ENCODE peak calls at places on chromosome 5, in four cellular contexts. K, G, L and E are unnamed samples.

GRCh38 chr5:125555591-125555990 is 809.2 kb upstream of the ZNF608 start:
- DNase-seq in K (no peak), G (no peak), L (no peak), E (no peak)

GRCh38 chr5:29795253-29795652 is 1398.2 kb upstream of the CDH6 start:
- DNase-seq in K (no peak), G (no peak), L (no peak), E (peak)

GRCh38 chr5:138459311-138459710 is 6.0 kb upstream of the EGR1 start:
- DNase-seq in K (no peak), G (peak), L (no peak), E (no peak)

GRCh38 chr5:57442080-57442839 is 40.4 kb downstream of the ACTBL2 start:
- DNase-seq in K (no peak), G (no peak), L (peak), E (peak)

GRCh38 chr5:105638437-105638836 is 2032.3 kb downstream of the EFNA5 start:
- DNase-seq in K (no peak), G (no peak), L (no peak), E (no peak)

GRCh38 chr5:98433673-98434072 is 339.8 kb upstream of the RGMB start:
- DNase-seq in K (no peak), G (no peak), L (peak), E (no peak)

GRCh38 chr5:60792438-60792837 is 51.6 kb downstream of the ELOVL7 start:
- DNase-seq in K (no peak), G (no peak), L (no peak), E (no peak)

GRCh38 chr5:112124788-112125187 is 294.3 kb downstream of the EPB41L4A start:
- DNase-seq in K (no peak), G (no peak), L (no peak), E (no peak)

GRCh38 chr5:75640395-75640794 is 29.1 kb downstream of the ANKDD1B start:
- DNase-seq in K (no peak), G (no peak), L (peak), E (no peak)

GRCh38 chr5:9502435-9502834 is 43.4 kb downstream of the SEMA5A start:
- DNase-seq in K (no peak), G (no peak), L (no peak), E (no peak)

GRCh38 chr5:76368941-76369340 is 34.1 kb upstream of the IQGAP2 start:
- DNase-seq in K (no peak), G (no peak), L (no peak), E (no peak)

GRCh38 chr5:68424799-68425537 is 209.4 kb downstream of the PIK3R1 start:
- DNase-seq in K (no peak), G (peak), L (peak), E (peak)

GRCh38 chr5:113123563-113123962 is 147.0 kb downstream of the DCP2 start:
- DNase-seq in K (no peak), G (no peak), L (peak), E (no peak)

GRCh38 chr5:10307206-10308148 is at the start of gene CMBL:
- DNase-seq in K (peak), G (no peak), L (peak), E (peak)

GRCh38 chr5:40680741-40681350 is 1.1 kb downstream of the PTGER4 start:
- DNase-seq in K (no peak), G (peak), L (no peak), E (no peak)

GRCh38 chr5:133618141-133618540 is 5.8 kb upstream of the FSTL4 start:
- DNase-seq in K (no peak), G (no peak), L (no peak), E (no peak)

GRCh38 chr5:108167174-108167573 is 214.7 kb downstream of the FBXL17 start:
- DNase-seq in K (no peak), G (no peak), L (no peak), E (no peak)

GRCh38 chr5:93395891-93396465 is 185.0 kb downstream of the NR2F1-AS1 start:
- DNase-seq in K (no peak), G (no peak), L (peak), E (no peak)

GRCh38 chr5:43772601-43773031 is 169.6 kb downstream of the NNT start:
- DNase-seq in K (no peak), G (no peak), L (peak), E (peak)

GRCh38 chr5:34598177-34598794 is 57.8 kb upstream of the RAI14 start:
- DNase-seq in K (no peak), G (no peak), L (peak), E (peak)

GRCh38 chr5:158287643-158288228 is 428.8 kb upstream of the CLINT1 start:
- DNase-seq in K (no peak), G (no peak), L (no peak), E (no peak)

GRCh38 chr5:14417232-14417730 is 164.3 kb upstream of the OTULINL start:
- DNase-seq in K (no peak), G (no peak), L (peak), E (no peak)

GRCh38 chr5:170985486-170985885 is 123.7 kb downstream of the RANBP17 start:
- DNase-seq in K (no peak), G (no peak), L (no peak), E (no peak)

GRCh38 chr5:14339467-14339866 is 196.3 kb downstream of the TRIO start:
- DNase-seq in K (no peak), G (no peak), L (no peak), E (no peak)

GRCh38 chr5:59873113-59873512 is 20.4 kb downstream of the PDE4D start:
- DNase-seq in K (no peak), G (no peak), L (peak), E (no peak)

GRCh38 chr5:110658006-110658405 is 68.5 kb downstream of the TMEM232 start:
- DNase-seq in K (no peak), G (no peak), L (no peak), E (no peak)

GRCh38 chr5:111226556-111226955 is 2.4 kb downstream of the CAMK4 start:
- DNase-seq in K (no peak), G (no peak), L (no peak), E (no peak)

GRCh38 chr5:169218862-169219261 is 82.1 kb downstream of the SLIT3 start:
- DNase-seq in K (no peak), G (no peak), L (no peak), E (no peak)

GRCh38 chr5:176768174-176768970 is 42.0 kb upstream of the UNC5A start:
- DNase-seq in K (peak), G (no peak), L (no peak), E (no peak)

GRCh38 chr5:122463221-122463620 is 151.2 kb downstream of the SNCAIP start:
- DNase-seq in K (no peak), G (no peak), L (peak), E (no peak)

GRCh38 chr5:110639307-110639902 is 87.1 kb downstream of the TMEM232 start:
- DNase-seq in K (no peak), G (no peak), L (peak), E (no peak)

GRCh38 chr5:52712354-52712753 is 75.4 kb upstream of the ITGA1 start:
- DNase-seq in K (no peak), G (no peak), L (no peak), E (no peak)

GRCh38 chr5:154456540-154456939 is 10.7 kb downstream of the SAP30L start:
- DNase-seq in K (no peak), G (no peak), L (no peak), E (no peak)

GRCh38 chr5:67051164-67051563 is 145.4 kb downstream of the CD180 start:
- DNase-seq in K (no peak), G (no peak), L (no peak), E (no peak)

GRCh38 chr5:16666861-16667481 is 50.2 kb upstream of the RETREG1 start:
- DNase-seq in K (no peak), G (peak), L (no peak), E (no peak)

GRCh38 chr5:83029912-83030311 is 47.3 kb downstream of the TMEM167A start:
- DNase-seq in K (no peak), G (no peak), L (peak), E (peak)

GRCh38 chr5:127042593-127042992 is 12.2 kb upstream of the MARCHF3 start:
- DNase-seq in K (no peak), G (no peak), L (peak), E (peak)

GRCh38 chr5:157575096-157575872 is at the start of gene ADAM19:
- DNase-seq in K (no peak), G (peak), L (peak), E (no peak)

GRCh38 chr5:74124826-74125225 is 498.8 kb downstream of the ARHGEF28 start:
- DNase-seq in K (no peak), G (no peak), L (peak), E (no peak)